ENCODE peak calls at places on chromosomes 2 and 18, in seven cellular contexts. H is H9, B is GM23248, T is mammary epithelial cell, E is IMR-90, V is HCT116, N is HepG2. P is an unnamed sample.

GRCh38 chr2:71551631-71551915 is 98.2 kb downstream of the DYSF start:
- DNase-seq in H (no peak), V (no peak), T (no peak), N (no peak), B (no peak), E (no peak), P (no peak)

GRCh38 chr2:219460424-219460926 is 25.8 kb downstream of the SPEG start:
- DNase-seq in T (peak; percentile 45), E (peak; percentile 85), H (peak; percentile 85), N (no peak), B (peak; percentile 40), V (no peak), P (peak; percentile 92)

GRCh38 chr2:222320441-222321395 is 21.9 kb upstream of the PAX3 start:
- DNase-seq in E (no peak), H (no peak), N (no peak), T (no peak), B (peak; percentile 24), V (no peak), P (peak; percentile 75)

GRCh38 chr2:215430528-215431187 is 5.2 kb downstream of the FN1 start:
- DNase-seq in N (no peak), H (no peak), E (peak; percentile 71), T (no peak), B (peak; percentile 88), V (no peak), P (no peak)

GRCh38 chr2:230947908-230948365 is 22.9 kb upstream of the GPR55 start:
- DNase-seq in N (no peak), V (no peak), T (no peak), H (no peak), B (no peak), E (no peak), P (no peak)

GRCh38 chr2:20599001-20599600 is 51.8 kb downstream of the HS1BP3 start:
- DNase-seq in T (no peak), N (no peak), V (no peak), H (no peak), E (no peak), B (no peak), P (peak; percentile 46)

GRCh38 chr2:15449542-15450236 is 111.4 kb downstream of the NBAS start:
- DNase-seq in V (no peak), B (no peak), E (no peak), T (no peak), H (no peak), N (no peak), P (no peak)

GRCh38 chr2:127607399-127607908 is 38.5 kb upstream of the GPR17 start:
- DNase-seq in B (no peak), T (no peak), N (no peak), E (no peak), H (peak; percentile 12), V (no peak), P (peak; percentile 7)

GRCh38 chr2:205822578-205822977 is 140.3 kb downstream of the NRP2 start:
- DNase-seq in V (no peak), B (peak; percentile 68), T (peak; percentile 75), H (no peak), N (no peak), E (peak; percentile 71), P (no peak)

GRCh38 chr2:106638043-106638442 is 150.9 kb downstream of the CD8B2 start:
- DNase-seq in N (no peak), B (peak; percentile 48), E (peak; percentile 1), H (no peak), V (no peak), T (no peak), P (no peak)

GRCh38 chr2:169702979-169703378 is 8.7 kb downstream of the PHOSPHO2 start:
- DNase-seq in T (no peak), E (no peak), B (no peak), N (no peak), V (no peak), H (no peak), P (peak; percentile 9)

GRCh38 chr2:64500549-64500948 is 23.6 kb upstream of the AFTPH start:
- DNase-seq in B (no peak), N (no peak), T (no peak), V (no peak), H (no peak), E (no peak), P (peak; percentile 28)

GRCh38 chr2:216632952-216633615 is at the start of gene IGFBP2:
- DNase-seq in H (peak; percentile 87), E (peak; percentile 40), N (no peak), T (peak; percentile 59), V (peak; percentile 41), B (peak; percentile 55), P (peak; percentile 94)

GRCh38 chr2:70981866-70982810 is 3.7 kb downstream of the ANKRD53 start:
- DNase-seq in N (no peak), B (no peak), H (peak; percentile 18), V (no peak), T (no peak), E (no peak), P (peak; percentile 35)

GRCh38 chr2:33241581-33241980 is 234.9 kb upstream of the RASGRP3 start:
- DNase-seq in V (no peak), T (no peak), B (no peak), E (no peak), N (no peak), H (no peak), P (no peak)

GRCh38 chr18:76490701-76491171 is 4.3 kb downstream of the ZNF516 start:
- DNase-seq in H (no peak), V (no peak), N (no peak), T (peak; percentile 45), B (peak; percentile 70), E (peak; percentile 32), P (peak; percentile 86)

GRCh38 chr2:187093771-187094412 is 244.9 kb upstream of the ZSWIM2 start:
- DNase-seq in T (no peak), H (no peak), V (no peak), B (no peak), E (no peak), N (no peak), P (no peak)

GRCh38 chr2:215833531-215834162 is 179.7 kb downstream of the MREG start:
- DNase-seq in N (peak; percentile 100), V (peak; percentile 8), H (no peak), T (peak; percentile 71), B (peak; percentile 24), E (peak; percentile 87), P (no peak)

GRCh38 chr2:215384710-215385109 is 51.2 kb downstream of the FN1 start:
- DNase-seq in V (no peak), B (no peak), N (no peak), T (no peak), E (no peak), H (no peak), P (no peak)

GRCh38 chr2:233081232-233081730 is 21.1 kb downstream of the INPP5D start:
- DNase-seq in H (no peak), V (no peak), N (no peak), B (no peak), E (no peak), T (no peak), P (no peak)

GRCh38 chr2:233081731-233082221 is 21.6 kb downstream of the INPP5D start:
- DNase-seq in B (no peak), H (no peak), T (no peak), V (no peak), N (no peak), E (no peak), P (no peak)

GRCh38 chr2:233080836-233081229 is 20.7 kb downstream of the INPP5D start:
- DNase-seq in B (no peak), V (no peak), H (no peak), N (no peak), E (no peak), T (no peak), P (no peak)

GRCh38 chr2:233079473-233079877 is 19.3 kb downstream of the INPP5D start:
- DNase-seq in H (no peak), N (no peak), V (no peak), B (no peak), E (no peak), T (no peak), P (no peak)

GRCh38 chr2:233079953-233080835 is 20.1 kb downstream of the INPP5D start:
- DNase-seq in H (no peak), V (no peak), E (no peak), N (no peak), T (no peak), B (no peak), P (no peak)
- H3K9ac ChIP-seq in H (no peak overlapping the region), V (no peak overlapping the region), E (no peak overlapping the region), N (no peak overlapping the region), T (no peak overlapping the region), B (no peak overlapping the region), P (no peak overlapping the region)

GRCh38 chr2:197809064-197809463 is 4.7 kb downstream of the PLCL1 start:
- DNase-seq in T (no peak), E (no peak), N (no peak), B (no peak), H (no peak), V (no peak), P (no peak)
- H3K9ac ChIP-seq in T (no peak overlapping the region), E (no peak overlapping the region), N (no peak overlapping the region), B (no peak overlapping the region), H (no peak overlapping the region), V (no peak overlapping the region), P (no peak overlapping the region)

DNA sequence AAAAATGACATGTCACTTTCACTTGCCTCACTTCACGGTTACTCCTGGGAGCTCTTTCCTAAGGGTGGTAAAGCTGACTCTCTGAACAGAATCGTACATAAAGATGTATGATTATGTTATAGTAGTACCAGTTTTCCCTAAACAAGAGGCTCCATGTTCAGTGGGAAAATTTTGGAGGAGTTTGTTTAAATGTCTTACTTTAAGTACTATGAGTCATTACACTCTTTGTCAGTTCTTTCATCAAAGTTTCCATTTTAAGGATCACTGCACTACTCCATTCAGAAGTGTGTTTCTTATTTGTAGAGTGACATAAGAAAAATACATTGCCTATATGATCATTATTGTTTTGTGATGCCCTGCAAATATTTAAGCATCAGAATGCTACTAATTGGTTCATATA is 121.1 kb upstream of the FIGN start:
- DNase-seq in H (no peak), B (peak; percentile 3), T (no peak), N (no peak), V (no peak), E (no peak), P (no peak)
- H3K9ac ChIP-seq in H (no peak overlapping the region), B (no peak overlapping the region), T (no peak overlapping the region), N (no peak overlapping the region), V (no peak overlapping the region), E (no peak overlapping the region), P (no peak overlapping the region)

DNA sequence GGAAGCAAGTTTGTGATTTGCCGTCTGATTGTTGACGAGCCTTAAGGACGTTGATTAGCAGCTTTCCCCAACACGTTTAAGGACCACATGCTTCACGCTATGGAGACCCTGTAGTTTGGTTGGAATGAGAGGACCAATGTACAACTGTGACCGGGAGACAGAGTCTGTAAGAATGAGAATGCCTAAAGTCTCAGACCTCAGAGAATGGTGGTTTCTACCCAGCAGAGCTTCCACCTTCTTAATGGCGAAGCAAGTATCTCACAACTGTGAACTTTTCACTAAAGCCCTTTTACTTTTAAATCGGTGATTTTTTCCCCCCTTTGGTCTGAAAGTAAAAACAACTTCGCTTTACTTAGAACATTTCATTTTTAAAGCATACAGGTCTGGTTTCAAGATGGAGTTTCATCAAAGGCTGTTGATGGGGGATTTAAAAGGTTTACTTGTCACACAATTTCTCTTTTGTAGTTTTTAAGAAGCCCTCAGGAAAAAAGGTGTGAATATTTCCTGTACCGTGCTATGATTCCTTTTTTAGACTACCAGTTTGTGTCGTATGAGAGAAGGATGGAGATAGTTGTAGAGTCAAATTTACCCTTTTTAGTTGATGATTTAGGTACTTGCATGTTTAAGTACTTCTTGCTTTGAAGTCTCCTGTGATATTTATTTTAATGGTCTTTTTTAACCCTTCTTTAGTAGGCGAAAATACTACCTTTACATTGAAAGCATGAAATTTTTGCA is 1.5 kb downstream of the TTC39C start:
- DNase-seq in E (no peak), N (no peak), T (no peak), B (peak; percentile 20), V (no peak), H (no peak), P (no peak)
- H3K9ac ChIP-seq in E (peak overlapping the region; percentile 91), N (peak overlapping the region; percentile 55), T (peak overlapping the region; percentile 84), B (peak overlapping the region; percentile 94), V (peak overlapping the region; percentile 81), H (peak overlapping the region; percentile 89), P (no peak overlapping the region)

P was measured in endodermal cell.